ENCODE peak calls at places on chromosome 1, in seven cellular contexts. E, F, P, U, B, O and W are unnamed samples.

GRCh38 chr1:220278991-220279390 is 6.7 kb upstream of the RAB3GAP2 start:
- DNase-seq in E (no peak), F (no peak), P (no peak), U (no peak), B (no peak), O (no peak), W (no peak)

GRCh38 chr1:156684227-156684782 is 7.1 kb upstream of the NES start:
- DNase-seq in E (no peak), F (no peak), P (no peak), U (no peak), B (no peak), O (no peak), W (no peak)

GRCh38 chr1:245512980-245513578 is 358.3 kb downstream of the KIF26B start:
- DNase-seq in E (peak), F (no peak), P (peak), U (peak), B (no peak), O (no peak), W (no peak)

GRCh38 chr1:162006081-162006480 is 17.6 kb downstream of the OLFML2B start:
- DNase-seq in E (no peak), F (no peak), P (no peak), U (no peak), B (no peak), O (no peak), W (no peak)

GRCh38 chr1:13564073-13564472 is 19.6 kb upstream of the PDPN start:
- DNase-seq in E (no peak), F (no peak), P (no peak), U (no peak), B (no peak), O (no peak), W (no peak)

GRCh38 chr1:115373305-115373704 is 35.3 kb upstream of the NGF start:
- DNase-seq in E (no peak), F (no peak), P (no peak), U (no peak), B (peak), O (no peak), W (no peak)

GRCh38 chr1:212671342-212672031 is 28.2 kb downstream of the BATF3 start:
- DNase-seq in E (no peak), F (peak), P (peak), U (peak), B (peak), O (no peak), W (no peak)

GRCh38 chr1:16168622-16169021 is 12.8 kb upstream of the EPHA2 start:
- DNase-seq in E (no peak), F (no peak), P (no peak), U (no peak), B (no peak), O (no peak), W (no peak)

GRCh38 chr1:81165963-81166362 is 634.8 kb upstream of the ADGRL2 start:
- DNase-seq in E (no peak), F (no peak), P (no peak), U (no peak), B (no peak), O (no peak), W (no peak)